ENCODE peak calls at places on chromosomes 11 and 22, in eight cellular contexts. V, U, L, T, P, H, Y and Z are unnamed samples.

GRCh38 chr11:5625281-5625680 is 480 bp downstream of the TRIM34 start:
- DNase-seq in V (no peak), U (no peak), L (no peak), T (no peak), P (no peak), H (no peak), Y (no peak), Z (no peak)

GRCh38 chr11:72238040-72238450 is 5.9 kb downstream of the PHOX2A start:
- DNase-seq in V (peak), U (peak), L (no peak), T (no peak), P (peak), H (no peak), Y (peak), Z (no peak)

GRCh38 chr11:78577495-78577894 is 2.8 kb upstream of the NARS2 start:
- DNase-seq in V (no peak), U (no peak), L (no peak), T (no peak), P (no peak), H (no peak), Y (no peak), Z (no peak)

GRCh38 chr22:49419661-49420060 is 408.0 kb downstream of the BRD1 start:
- DNase-seq in V (no peak), U (no peak), L (no peak), T (peak), P (no peak), H (no peak), Y (no peak), Z (no peak)

GRCh38 chr11:69837791-69838190 is 18.6 kb upstream of the FGF3 start:
- DNase-seq in V (no peak), U (no peak), L (no peak), T (no peak), P (no peak), H (no peak), Y (no peak), Z (no peak)

GRCh38 chr11:75040167-75040770 is 51.5 kb downstream of the NEU3 start:
- DNase-seq in V (no peak), U (no peak), L (no peak), T (peak), P (no peak), H (no peak), Y (no peak), Z (no peak)

GRCh38 chr11:76194872-76195668 is 11.2 kb downstream of the WNT11 start:
- DNase-seq in V (no peak), U (peak), L (no peak), T (no peak), P (peak), H (no peak), Y (peak), Z (no peak)

GRCh38 chr11:75894036-75894585 is 79.1 kb downstream of the UVRAG start:
- DNase-seq in V (no peak), U (no peak), L (no peak), T (no peak), P (no peak), H (no peak), Y (no peak), Z (no peak)

GRCh38 chr11:57798905-57799559 is 37.4 kb downstream of the CTNND1 start:
- DNase-seq in V (no peak), U (peak), L (peak), T (no peak), P (peak), H (peak), Y (peak), Z (peak)

GRCh38 chr11:117470576-117470975 is 142.9 kb downstream of the CEP164 start:
- DNase-seq in V (no peak), U (no peak), L (no peak), T (no peak), P (no peak), H (no peak), Y (no peak), Z (no peak)

GRCh38 chr22:30002861-30003489 is 77.3 kb upstream of the HORMAD2 start:
- DNase-seq in V (no peak), U (no peak), L (no peak), T (no peak), P (no peak), H (no peak), Y (no peak), Z (no peak)

GRCh38 chr11:85826096-85826855 is 15.3 kb upstream of the SYTL2 start:
- DNase-seq in V (peak), U (peak), L (no peak), T (no peak), P (peak), H (no peak), Y (peak), Z (no peak)

GRCh38 chr11:68116126-68116525 is 5.1 kb downstream of the CHKA start:
- DNase-seq in V (no peak), U (no peak), L (no peak), T (no peak), P (no peak), H (no peak), Y (no peak), Z (no peak)

GRCh38 chr11:68825603-68826002 is 16.1 kb downstream of the CPT1A start:
- DNase-seq in V (no peak), U (no peak), L (no peak), T (no peak), P (peak), H (peak), Y (no peak), Z (no peak)

GRCh38 chr11:111069076-111069475 is 176.4 kb upstream of the POU2AF2 start:
- DNase-seq in V (no peak), U (no peak), L (no peak), T (no peak), P (peak), H (no peak), Y (peak), Z (peak)

GRCh38 chr11:109772846-109773400 is 320.3 kb upstream of the ZC3H12C start:
- DNase-seq in V (peak), U (no peak), L (no peak), T (no peak), P (no peak), H (no peak), Y (no peak), Z (no peak)

GRCh38 chr22:26797910-26798309 is 140.5 kb downstream of the MIAT start:
- DNase-seq in V (no peak), U (no peak), L (no peak), T (no peak), P (no peak), H (no peak), Y (no peak), Z (no peak)

GRCh38 chr11:80297808-80298460 is 857.1 kb upstream of the TENM4 start:
- DNase-seq in V (no peak), U (peak), L (no peak), T (no peak), P (peak), H (no peak), Y (peak), Z (no peak)

GRCh38 chr11:117771197-117771596 is 25.8 kb downstream of the DSCAML1 start:
- DNase-seq in V (no peak), U (no peak), L (no peak), T (no peak), P (no peak), H (no peak), Y (no peak), Z (no peak)

GRCh38 chr22:46815896-46816721 is 53.7 kb downstream of the TBC1D22A start:
- DNase-seq in V (no peak), U (peak), L (no peak), T (no peak), P (peak), H (peak), Y (peak), Z (no peak)

GRCh38 chr11:15202626-15203025 is 87.9 kb downstream of the INSC start:
- DNase-seq in V (no peak), U (no peak), L (no peak), T (no peak), P (no peak), H (no peak), Y (no peak), Z (no peak)

GRCh38 chr11:31815743-31816466 is 4.8 kb upstream of the PAX6 start:
- DNase-seq in V (no peak), U (no peak), L (no peak), T (no peak), P (no peak), H (no peak), Y (no peak), Z (no peak)

GRCh38 chr11:123308077-123308476 is 113.0 kb upstream of the CLMP start:
- DNase-seq in V (no peak), U (peak), L (peak), T (no peak), P (peak), H (no peak), Y (peak), Z (peak)

GRCh38 chr11:75429902-75430691 is 2.9 kb downstream of the KLHL35 start:
- DNase-seq in V (peak), U (peak), L (no peak), T (peak), P (peak), H (no peak), Y (peak), Z (no peak)

GRCh38 chr11:44837650-44838049 is 110.9 kb downstream of the TSPAN18 start:
- DNase-seq in V (no peak), U (peak), L (no peak), T (no peak), P (peak), H (no peak), Y (no peak), Z (no peak)

GRCh38 chr11:69297225-69297925 is 3.4 kb downstream of the MYEOV start:
- DNase-seq in V (no peak), U (peak), L (peak), T (peak), P (peak), H (peak), Y (peak), Z (peak)

GRCh38 chr11:10887307-10887706 is 29.5 kb upstream of the ZBED5 start:
- DNase-seq in V (no peak), U (no peak), L (no peak), T (no peak), P (no peak), H (no peak), Y (no peak), Z (no peak)

GRCh38 chr11:68841718-68842426 is at the start of gene CPT1A:
- DNase-seq in V (peak), U (peak), L (no peak), T (peak), P (peak), H (peak), Y (peak), Z (peak)

GRCh38 chr11:117313828-117314768 is 2.0 kb downstream of the BACE1 start:
- DNase-seq in V (no peak), U (no peak), L (no peak), T (no peak), P (no peak), H (no peak), Y (no peak), Z (no peak)

GRCh38 chr11:88424881-88425280 is 87.3 kb upstream of the CTSC start:
- DNase-seq in V (no peak), U (no peak), L (no peak), T (no peak), P (no peak), H (no peak), Y (no peak), Z (no peak)

GRCh38 chr11:22976146-22976545 is 115.9 kb upstream of the CCDC179 start:
- DNase-seq in V (no peak), U (peak), L (no peak), T (no peak), P (peak), H (peak), Y (peak), Z (no peak)

GRCh38 chr11:108551653-108552462 is 41.7 kb downstream of the EXPH5 start:
- DNase-seq in V (no peak), U (peak), L (no peak), T (peak), P (no peak), H (no peak), Y (peak), Z (no peak)

GRCh38 chr11:8016396-8016949 is 29.3 kb downstream of the EIF3F start:
- DNase-seq in V (no peak), U (no peak), L (no peak), T (peak), P (no peak), H (peak), Y (no peak), Z (no peak)

GRCh38 chr22:43182118-43182517 is 4.8 kb downstream of the TTLL12 start:
- DNase-seq in V (no peak), U (no peak), L (no peak), T (no peak), P (no peak), H (no peak), Y (no peak), Z (no peak)

GRCh38 chr11:69311767-69312385 is 17.9 kb downstream of the MYEOV start:
- DNase-seq in V (no peak), U (peak), L (no peak), T (no peak), P (no peak), H (no peak), Y (no peak), Z (no peak)

GRCh38 chr22:19610518-19611253 is 86.5 kb upstream of the CLDN5 start:
- DNase-seq in V (no peak), U (no peak), L (no peak), T (no peak), P (no peak), H (no peak), Y (no peak), Z (no peak)

GRCh38 chr11:77559686-77560425 is 29.9 kb upstream of the AQP11 start:
- DNase-seq in V (no peak), U (peak), L (peak), T (peak), P (peak), H (no peak), Y (peak), Z (peak)

GRCh38 chr11:824292-824880 is 3.3 kb upstream of the CRACR2B start:
- DNase-seq in V (peak), U (no peak), L (no peak), T (no peak), P (no peak), H (peak), Y (no peak), Z (no peak)

GRCh38 chr11:76702378-76703128 is 32.0 kb upstream of the LRRC32 start:
- DNase-seq in V (no peak), U (no peak), L (no peak), T (no peak), P (no peak), H (no peak), Y (no peak), Z (no peak)

GRCh38 chr11:94400839-94401772 is at the start of gene GPR83:
- DNase-seq in V (peak), U (no peak), L (no peak), T (no peak), P (peak), H (no peak), Y (no peak), Z (no peak)

DNA sequence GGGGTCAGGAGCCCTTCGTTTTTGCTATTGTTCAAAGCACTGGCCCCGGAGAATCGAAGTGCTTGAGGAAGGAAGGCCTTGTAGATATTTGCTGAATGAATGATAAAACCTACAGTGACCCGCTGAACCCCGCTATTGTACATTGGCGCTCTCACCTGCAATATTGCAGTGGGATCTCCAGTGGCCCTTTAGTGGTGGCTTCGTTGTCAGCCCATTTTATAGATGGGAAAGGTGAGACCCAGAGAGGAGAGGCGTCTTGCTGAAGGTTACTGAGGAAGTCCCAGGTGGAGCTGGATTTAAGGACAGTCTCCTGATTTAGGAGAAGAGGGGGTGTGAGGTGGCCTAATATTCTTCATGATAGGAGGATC is 1.2 kb downstream of the CDC42EP2 start:
- DNase-seq in V (no peak), U (no peak), L (no peak), T (no peak), P (no peak), H (no peak), Y (no peak), Z (no peak)
- TF ChIP-seq CTCF in V (peak), U (no peak), L (no peak), T (peak), P (no peak), H (no peak), Y (no peak), Z (no peak)

GRCh38 chr11:47216141-47216798 is 1.5 kb downstream of the DDB2 start:
- DNase-seq in V (no peak), U (peak), L (peak), T (peak), P (peak), H (peak), Y (peak), Z (no peak)
- TF ChIP-seq CTCF in V (no peak), U (no peak), L (no peak), T (peak), P (no peak), H (no peak), Y (no peak), Z (peak)

DNA sequence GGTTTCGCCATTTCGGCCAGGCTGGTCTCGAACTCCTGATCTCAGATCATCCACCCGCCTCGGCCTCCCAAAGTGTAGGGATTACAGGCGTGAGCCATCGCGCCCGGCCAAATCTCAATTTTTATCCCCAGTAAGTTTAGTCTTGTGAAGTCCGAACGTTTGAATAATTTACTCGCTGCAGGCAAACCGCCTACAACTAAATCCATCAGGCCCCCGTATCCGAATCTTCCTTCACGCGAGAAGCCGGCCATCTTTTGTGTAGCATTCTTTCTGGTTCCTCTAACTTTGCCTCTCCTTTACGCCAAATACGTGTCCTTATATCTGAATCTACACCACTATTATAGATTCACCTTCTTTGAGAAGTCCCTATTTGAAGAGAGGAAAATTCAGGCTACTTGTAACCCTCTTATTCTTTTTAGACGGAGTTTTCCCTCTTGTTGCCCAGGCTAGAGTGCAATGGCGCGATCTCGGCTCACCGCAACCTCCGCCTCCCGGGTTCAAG is 581 bp upstream of the EIF3L start:
- DNase-seq in V (no peak), U (peak), L (no peak), T (no peak), P (peak), H (no peak), Y (peak), Z (no peak)
- TF ChIP-seq CTCF in V (no peak), U (no peak), L (no peak), T (no peak), P (no peak), H (no peak), Y (no peak), Z (no peak)

GRCh38 chr11:125442946-125443345 is 53.1 kb downstream of the FEZ1 start:
- DNase-seq in V (no peak), U (no peak), L (no peak), T (no peak), P (no peak), H (no peak), Y (no peak), Z (no peak)
- TF ChIP-seq CTCF in V (no peak), U (no peak), L (no peak), T (no peak), P (no peak), H (no peak), Y (no peak), Z (no peak)

DNA sequence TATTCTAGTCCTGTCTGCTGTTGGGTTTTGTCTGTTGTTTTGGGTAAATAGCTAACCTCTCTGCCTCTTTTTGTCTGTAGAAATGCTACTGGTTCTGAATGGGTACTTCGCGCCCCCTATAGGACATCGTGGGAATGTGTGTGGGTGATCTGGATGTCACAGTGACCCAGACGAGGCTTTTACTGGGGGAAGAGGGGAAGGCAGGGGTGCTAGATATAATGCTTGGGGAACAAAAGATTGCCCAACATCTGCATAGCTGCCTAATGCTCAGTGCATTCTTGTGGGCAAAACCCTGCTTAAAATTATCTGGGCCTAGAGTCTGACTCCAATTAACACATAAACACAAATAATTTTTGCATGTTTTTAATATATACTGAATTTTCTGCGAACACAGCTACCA is 57.7 kb downstream of the BMAL1 start:
- DNase-seq in V (peak), U (peak), L (peak), T (no peak), P (peak), H (peak), Y (peak), Z (peak)
- TF ChIP-seq CTCF in V (peak), U (peak), L (peak), T (peak), P (peak), H (no peak), Y (peak), Z (peak)

GRCh38 chr11:128757235-128757711 is 63.4 kb downstream of the FLI1 start:
- DNase-seq in V (no peak), U (no peak), L (no peak), T (no peak), P (peak), H (no peak), Y (peak), Z (no peak)
- TF ChIP-seq CTCF in V (no peak), U (peak), L (peak), T (peak), P (peak), H (no peak), Y (peak), Z (no peak)

DNA sequence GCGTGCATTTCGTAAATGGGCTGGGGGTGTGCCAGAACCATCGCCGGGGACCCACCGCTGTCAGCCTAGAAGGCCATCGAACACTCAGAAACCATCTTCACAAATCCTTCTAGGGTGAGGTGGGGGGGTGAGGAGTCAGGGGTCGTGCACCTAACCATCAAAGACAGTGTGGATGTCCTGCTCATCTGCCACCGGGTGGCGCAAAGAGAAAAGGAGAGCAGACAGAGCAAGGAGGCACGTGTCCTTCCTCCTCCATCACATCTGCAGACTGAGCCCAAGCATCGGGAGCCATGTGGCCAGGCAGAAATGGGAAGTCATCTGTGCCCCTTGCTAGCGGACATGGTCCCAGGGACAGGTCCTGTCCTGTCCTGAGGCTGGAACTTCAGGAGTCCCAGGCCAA is 61.9 kb upstream of the NUP50 start:
- DNase-seq in V (peak), U (peak), L (no peak), T (no peak), P (peak), H (peak), Y (peak), Z (peak)
- TF ChIP-seq CTCF in V (no peak), U (peak), L (peak), T (peak), P (peak), H (no peak), Y (peak), Z (peak)

DNA sequence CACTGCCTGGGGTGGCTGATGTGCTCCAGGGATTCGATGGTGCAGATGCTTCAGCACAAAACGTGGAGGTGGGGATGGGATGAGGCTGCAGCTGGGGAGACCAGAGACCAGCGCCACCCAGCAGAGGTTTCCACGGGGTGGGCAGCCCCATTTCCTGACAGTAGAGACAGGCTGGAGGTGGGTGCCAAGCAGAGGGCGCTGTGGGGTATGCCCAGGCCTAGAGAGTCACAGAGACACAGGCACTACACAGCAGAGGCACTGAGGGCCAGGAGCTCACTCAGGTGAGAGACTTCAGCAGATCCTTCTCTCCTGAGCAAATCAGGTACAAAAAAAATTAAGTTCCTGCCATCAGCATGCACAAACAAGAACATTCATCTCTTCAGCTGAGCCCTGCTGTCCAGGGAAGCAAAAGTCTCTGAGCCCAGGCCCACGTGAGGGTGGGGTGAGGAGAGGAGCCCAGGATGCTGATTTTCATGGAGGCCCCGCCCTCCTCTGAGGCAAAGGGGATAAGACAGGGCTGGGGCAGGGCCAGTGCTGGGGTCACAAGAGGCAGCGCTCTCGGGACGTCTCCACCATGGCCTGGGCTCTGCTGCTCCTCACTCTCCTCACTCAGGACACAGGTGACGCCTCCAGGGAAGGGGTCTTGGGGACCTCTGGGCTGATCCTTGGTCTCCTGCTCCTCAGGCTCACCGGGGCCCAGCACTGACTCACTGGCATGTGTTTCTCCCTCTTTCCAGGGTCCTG is 53.1 kb downstream of the GGTLC2 start:
- DNase-seq in V (no peak), U (no peak), L (no peak), T (no peak), P (no peak), H (no peak), Y (no peak), Z (no peak)
- TF ChIP-seq CTCF in V (no peak), U (no peak), L (no peak), T (no peak), P (no peak), H (no peak), Y (no peak), Z (no peak)